ENCODE peak calls at places on chromosomes 4 and X, in four cellular contexts. C, U, H and G are unnamed samples.

GRCh38 chr4:47654972-47655693 is 170.1 kb downstream of the ATP10D start:
- DNase-seq in C (no peak), U (no peak), H (no peak), G (no peak)

GRCh38 chrX:40460926-40461325 is 119.8 kb upstream of the ATP6AP2 start:
- DNase-seq in C (no peak), U (no peak), H (no peak), G (no peak)

GRCh38 chrX:14529288-14529989 is at the start of gene GLRA2:
- DNase-seq in C (peak; percentile 25), U (peak; percentile 69), H (peak; percentile 82), G (no peak)

GRCh38 chr4:1690698-1691097 is 6.6 kb upstream of the FAM53A start:
- DNase-seq in C (no peak), U (no peak), H (no peak), G (no peak)

GRCh38 chr4:75321484-75321883 is 192.7 kb downstream of the RCHY1 start:
- DNase-seq in C (no peak), U (no peak), H (no peak), G (no peak)

GRCh38 chr4:40227284-40227683 is 30.5 kb downstream of the RHOH start:
- DNase-seq in C (no peak), U (no peak), H (no peak), G (no peak)

GRCh38 chrX:52979993-52980392 is 21.7 kb upstream of the FAM156A start:
- DNase-seq in C (no peak), U (no peak), H (peak; percentile 16), G (no peak)

GRCh38 chrX:117407449-117408170 is 709.0 kb downstream of the KLHL13 start:
- DNase-seq in C (no peak), U (no peak), H (no peak), G (no peak)

GRCh38 chr4:183444953-183445543 is 612 bp downstream of the CDKN2AIP start:
- DNase-seq in C (no peak), U (no peak), H (no peak), G (peak; percentile 45)

GRCh38 chr4:23972805-23973204 is 83.0 kb upstream of the PPARGC1A start:
- DNase-seq in C (no peak), U (no peak), H (no peak), G (no peak)

GRCh38 chrX:39724544-39724943 is 373.2 kb downstream of the BCOR start:
- DNase-seq in C (no peak), U (no peak), H (no peak), G (no peak)

GRCh38 chr4:27089186-27089585 is 228.5 kb downstream of the STIM2 start:
- DNase-seq in C (no peak), U (no peak), H (no peak), G (no peak)

GRCh38 chr4:142126890-142127497 is 490.6 kb downstream of the IL15 start:
- DNase-seq in C (peak; percentile 83), U (peak; percentile 51), H (peak; percentile 72), G (peak; percentile 28)

GRCh38 chr4:110014233-110014632 is 101.5 kb downstream of the EGF start:
- DNase-seq in C (no peak), U (no peak), H (no peak), G (no peak)

GRCh38 chr4:115360441-115360840 is 247.0 kb upstream of the NDST4 start:
- DNase-seq in C (peak; percentile 42), U (no peak), H (no peak), G (no peak)

GRCh38 chr4:154490261-154490588 is 1.4 kb downstream of the DCHS2 start:
- DNase-seq in C (no peak), U (peak; percentile 15), H (peak; percentile 46), G (no peak)

GRCh38 chr4:153110739-153111138 is 93.5 kb upstream of the TRIM2 start:
- DNase-seq in C (no peak), U (no peak), H (no peak), G (no peak)
- H3K4me3 ChIP-seq in C (no peak overlapping the region), U (no peak overlapping the region), H (no peak overlapping the region), G (no peak overlapping the region)

DNA sequence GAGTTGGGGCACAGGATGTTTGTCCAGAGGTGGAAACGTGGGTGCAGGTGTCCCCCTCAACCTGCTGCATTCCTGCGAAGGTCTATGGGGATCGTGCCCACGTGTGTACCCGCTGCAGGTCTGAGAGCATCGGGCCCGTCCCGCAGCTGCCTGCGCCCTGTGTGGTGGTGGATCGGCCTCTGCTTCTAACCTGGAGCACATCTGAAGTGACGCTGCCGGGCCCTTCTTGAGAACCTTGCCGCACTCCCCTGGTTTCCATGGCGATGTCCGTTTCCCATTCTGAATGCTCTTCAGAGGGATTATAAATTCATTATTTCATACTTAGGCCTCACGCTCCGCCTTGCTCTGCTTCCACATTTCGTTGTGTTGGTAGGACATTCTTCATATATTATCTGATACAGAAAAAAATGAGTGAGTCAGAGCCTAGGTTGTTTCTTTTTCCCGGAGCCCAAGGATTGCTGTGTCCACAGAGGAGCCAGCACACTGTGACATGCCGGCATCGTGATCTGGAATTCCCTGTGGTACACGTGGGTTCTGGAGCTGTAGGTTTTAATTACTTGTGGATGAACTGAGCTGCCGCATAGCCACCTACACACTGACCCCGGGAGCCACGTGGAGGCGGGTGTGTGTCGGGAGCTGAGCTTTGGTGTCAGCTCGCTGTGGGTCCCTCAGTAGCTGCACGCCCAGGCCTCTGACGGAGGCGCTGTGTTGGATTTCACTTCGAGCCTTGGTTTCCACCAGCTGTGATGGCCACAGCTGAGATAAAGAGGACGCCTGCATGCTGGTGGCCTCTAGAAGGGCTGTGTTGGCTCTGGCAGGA is 63.4 kb downstream of the PSAPL1 start:
- DNase-seq in C (peak; percentile 36), U (no peak), H (no peak), G (no peak)
- H3K4me3 ChIP-seq in C (no peak overlapping the region), U (no peak overlapping the region), H (no peak overlapping the region), G (no peak overlapping the region)

DNA sequence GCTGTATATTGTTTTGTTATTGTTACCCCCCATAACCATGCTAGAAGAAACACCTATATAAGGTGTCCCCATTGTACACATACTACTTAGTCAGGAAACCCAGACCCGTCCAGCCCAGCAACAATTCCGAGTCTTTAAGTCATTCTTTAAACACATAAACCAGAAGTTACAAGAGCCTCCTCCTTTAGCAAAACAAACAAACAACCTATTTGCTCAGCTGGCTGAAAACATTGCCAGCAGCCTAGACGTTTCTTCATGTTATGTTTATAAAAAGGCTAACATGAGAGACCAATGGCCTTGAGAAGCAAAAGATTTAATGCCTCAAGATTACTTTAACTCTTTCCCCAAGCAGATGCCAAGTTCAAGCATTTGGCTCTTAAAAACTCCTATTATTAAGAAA is 1.4 kb downstream of the ACOX3 start:
- DNase-seq in C (no peak), U (no peak), H (no peak), G (peak; percentile 2)
- H3K4me3 ChIP-seq in C (no peak overlapping the region), U (no peak overlapping the region), H (peak overlapping the region; percentile 94), G (no peak overlapping the region)

GRCh38 chrX:155144926-155145325 is 71.3 kb upstream of the VBP1 start:
- DNase-seq in C (no peak), U (no peak), H (no peak), G (no peak)
- H3K4me3 ChIP-seq in C (no peak overlapping the region), U (no peak overlapping the region), H (no peak overlapping the region), G (no peak overlapping the region)

DNA sequence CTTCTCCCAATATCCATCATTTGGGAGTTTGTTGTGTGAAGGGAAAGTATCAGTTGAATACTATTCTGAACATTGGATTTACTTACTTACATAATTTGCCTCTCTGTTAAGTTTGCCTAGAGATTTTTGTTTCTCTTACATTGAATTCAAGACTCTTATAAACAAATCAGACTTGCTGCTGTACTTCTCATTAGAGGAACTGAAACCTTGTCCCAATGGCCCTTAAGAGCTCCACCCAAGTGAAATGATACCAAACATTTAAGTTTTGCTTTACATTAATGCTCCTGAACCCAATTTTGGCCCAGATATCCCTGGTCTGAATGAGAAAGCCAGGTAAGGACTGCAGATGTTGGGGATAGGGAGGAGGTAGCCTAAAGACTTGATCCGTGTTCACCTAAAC is 32.0 kb downstream of the HAND2 start:
- DNase-seq in C (no peak), U (no peak), H (no peak), G (no peak)
- H3K4me3 ChIP-seq in C (no peak overlapping the region), U (no peak overlapping the region), H (no peak overlapping the region), G (no peak overlapping the region)

GRCh38 chr4:139663561-139664138 is 2.0 kb upstream of the MGST2 start:
- DNase-seq in C (no peak), U (no peak), H (no peak), G (no peak)

GRCh38 chr4:139665079-139665689 is 435 bp upstream of the MGST2 start:
- DNase-seq in C (no peak), U (no peak), H (no peak), G (no peak)

GRCh38 chr4:139666735-139667266 is 1.2 kb downstream of the MGST2 start:
- DNase-seq in C (peak; percentile 71), U (no peak), H (peak; percentile 19), G (no peak)

GRCh38 chr4:139665690-139666529 is at the start of gene MGST2:
- DNase-seq in C (peak; percentile 63), U (peak; percentile 64), H (peak; percentile 73), G (peak; percentile 73)

GRCh38 chr4:139664442-139664841 is 1.2 kb upstream of the MGST2 start:
- DNase-seq in C (no peak), U (no peak), H (no peak), G (no peak)
- H3K4me3 ChIP-seq in C (no peak overlapping the region), U (no peak overlapping the region), H (no peak overlapping the region), G (no peak overlapping the region)

GRCh38 chr4:2837904-2838496 is 5.6 kb upstream of the ADD1 start:
- DNase-seq in C (no peak), U (no peak), H (no peak), G (no peak)
- H3K4me3 ChIP-seq in C (no peak overlapping the region), U (no peak overlapping the region), H (no peak overlapping the region), G (no peak overlapping the region)

GRCh38 chr4:151485541-151486131 is 76.7 kb downstream of the FHIP1A start:
- DNase-seq in C (no peak), U (no peak), H (no peak), G (no peak)
- H3K4me3 ChIP-seq in C (no peak overlapping the region), U (no peak overlapping the region), H (no peak overlapping the region), G (no peak overlapping the region)